ENCODE peak calls at places on chromosomes 3 and 15, in seven cellular contexts. E is activated naive CD4-positive, alpha-beta T cell; M is cardiac fibroblast; V is AG04450; A is spleen; I is WERI-Rb-1; G is A549. O is an unnamed sample.

GRCh38 chr3:32200991-32201758 is 37.3 kb upstream of the CMTM8 start:
- DNase-seq in E (no peak), M (peak), V (no peak), A (no peak), I (no peak), G (no peak), O (no peak)

GRCh38 chr3:66031102-66031698 is 7.5 kb downstream of the MAGI1 start:
- DNase-seq in E (no peak), M (no peak), V (no peak), A (no peak), I (no peak), G (no peak), O (no peak)

GRCh38 chr3:131140891-131141290 is 114.2 kb downstream of the NEK11 start:
- DNase-seq in E (no peak), M (no peak), V (no peak), A (no peak), I (no peak), G (no peak), O (peak)

GRCh38 chr15:74752486-74753395 is 4.1 kb downstream of the CYP1A2 start:
- DNase-seq in E (no peak), M (peak), V (no peak), A (no peak), I (no peak), G (no peak), O (peak)

GRCh38 chr3:15152166-15152565 is 53.2 kb upstream of the RBSN start:
- DNase-seq in E (no peak), M (no peak), V (no peak), A (no peak), I (no peak), G (no peak), O (no peak)

GRCh38 chr3:143975549-143976152 is 4.0 kb downstream of the DIPK2A start:
- DNase-seq in E (no peak), M (peak), V (peak), A (no peak), I (no peak), G (peak), O (no peak)

GRCh38 chr3:27883266-27883665 is 161.1 kb upstream of the EOMES start:
- DNase-seq in E (no peak), M (no peak), V (no peak), A (no peak), I (no peak), G (no peak), O (no peak)

GRCh38 chr3:128337305-128337704 is 129.4 kb downstream of the DNAJB8 start:
- DNase-seq in E (no peak), M (no peak), V (no peak), A (peak), I (no peak), G (no peak), O (no peak)

GRCh38 chr15:101203029-101203428 is 48.8 kb downstream of the CHSY1 start:
- DNase-seq in E (no peak), M (no peak), V (no peak), A (no peak), I (no peak), G (no peak), O (no peak)

GRCh38 chr15:39133201-39133600 is 447.7 kb upstream of the THBS1 start:
- DNase-seq in E (no peak), M (peak), V (peak), A (no peak), I (no peak), G (peak), O (peak)

GRCh38 chr3:101867521-101867920 is 18.2 kb downstream of the NFKBIZ start:
- DNase-seq in E (no peak), M (no peak), V (no peak), A (no peak), I (no peak), G (no peak), O (no peak)

GRCh38 chr3:84621823-84622222 is 337.0 kb upstream of the CADM2 start:
- DNase-seq in E (no peak), M (no peak), V (no peak), A (no peak), I (no peak), G (no peak), O (no peak)

GRCh38 chr3:133967992-133968892 is 61.5 kb downstream of the SLCO2A1 start:
- DNase-seq in E (no peak), M (no peak), V (no peak), A (peak), I (no peak), G (no peak), O (no peak)

GRCh38 chr3:144652573-144652972 is 681.0 kb downstream of the DIPK2A start:
- DNase-seq in E (no peak), M (peak), V (peak), A (no peak), I (no peak), G (no peak), O (peak)

GRCh38 chr15:32843211-32843907 is 125.6 kb downstream of the GREM1 start:
- DNase-seq in E (no peak), M (no peak), V (no peak), A (no peak), I (no peak), G (no peak), O (no peak)

GRCh38 chr3:140206196-140207040 is 271.4 kb downstream of the CLSTN2 start:
- DNase-seq in E (no peak), M (peak), V (no peak), A (no peak), I (no peak), G (peak), O (peak)

GRCh38 chr3:165395188-165395587 is 199.0 kb upstream of the SLITRK3 start:
- DNase-seq in E (no peak), M (no peak), V (no peak), A (no peak), I (no peak), G (no peak), O (no peak)

GRCh38 chr3:62261121-62261520 is 112.2 kb downstream of the FEZF2 start:
- DNase-seq in E (no peak), M (no peak), V (no peak), A (no peak), I (no peak), G (no peak), O (no peak)

GRCh38 chr15:100005013-100005412 is 271.8 kb upstream of the LYSMD4 start:
- DNase-seq in E (no peak), M (no peak), V (no peak), A (no peak), I (no peak), G (no peak), O (no peak)

GRCh38 chr15:41462396-41462795 is 31.3 kb upstream of the ITPKA start:
- DNase-seq in E (no peak), M (no peak), V (no peak), A (no peak), I (no peak), G (no peak), O (no peak)

GRCh38 chr15:67051088-67051659 is 14.2 kb upstream of the SMAD3 start:
- DNase-seq in E (no peak), M (no peak), V (no peak), A (no peak), I (no peak), G (no peak), O (no peak)

GRCh38 chr3:1609416-1609815 is 489.2 kb upstream of the CNTN4 start:
- DNase-seq in E (no peak), M (no peak), V (no peak), A (no peak), I (no peak), G (no peak), O (no peak)

GRCh38 chr3:15796771-15797599 is 794 bp downstream of the ANKRD28 start:
- DNase-seq in E (no peak), M (peak), V (peak), A (no peak), I (peak), G (peak), O (no peak)

GRCh38 chr3:67875338-67875737 is 220.9 kb upstream of the SUCLG2 start:
- DNase-seq in E (no peak), M (no peak), V (no peak), A (no peak), I (no peak), G (peak), O (no peak)

GRCh38 chr3:43178891-43179366 is 73.0 kb upstream of the POMGNT2 start:
- DNase-seq in E (no peak), M (peak), V (no peak), A (no peak), I (no peak), G (peak), O (peak)

GRCh38 chr15:69869881-69870465 is 227.7 kb downstream of the TLE3 start:
- DNase-seq in E (no peak), M (peak), V (no peak), A (no peak), I (no peak), G (no peak), O (no peak)

GRCh38 chr15:101451192-101451799 is 38.2 kb downstream of the PCSK6 start:
- DNase-seq in E (no peak), M (peak), V (no peak), A (peak), I (no peak), G (no peak), O (peak)

GRCh38 chr15:68733666-68734065 is 87.0 kb downstream of the ANP32A start:
- DNase-seq in E (no peak), M (peak), V (no peak), A (no peak), I (no peak), G (no peak), O (no peak)

GRCh38 chr3:4977889-4978258 is 1.4 kb upstream of the BHLHE40 start:
- DNase-seq in E (no peak), M (no peak), V (no peak), A (no peak), I (no peak), G (no peak), O (no peak)

GRCh38 chr15:66673410-66674322 is 28.4 kb upstream of the SMAD6 start:
- DNase-seq in E (no peak), M (peak), V (no peak), A (peak), I (peak), G (peak), O (peak)

GRCh38 chr15:82778755-82779154 is 27.1 kb downstream of the FSD2 start:
- DNase-seq in E (no peak), M (no peak), V (no peak), A (no peak), I (no peak), G (no peak), O (no peak)

GRCh38 chr3:15541371-15541770 is 19.9 kb upstream of the COLQ start:
- DNase-seq in E (no peak), M (no peak), V (no peak), A (no peak), I (peak), G (no peak), O (no peak)

O was measured in trophoblast cell.